ENCODE peak calls at places on chromosomes 2 and 18, in four cellular contexts. O is fibroblast of lung, H is mammary epithelial cell, Z is neuronal stem cell. Y is an unnamed sample.
A peak's percentile ranks its signal among the peaks of the same experiment; 100 is the strongest.

GRCh38 chr2:178315488-178315948 is 121.2 kb downstream of the OSBPL6 start:
- DNase-seq in O (no peak), H (no peak), Z (no peak), Y (no peak)

GRCh38 chr2:119117891-119118882 is 40.4 kb downstream of the C1QL2 start:
- DNase-seq in O (no peak), H (no peak), Z (no peak), Y (no peak)

GRCh38 chr2:96953611-96954489 is 32.5 kb downstream of the FAM178B start:
- DNase-seq in O (no peak), H (no peak), Z (no peak), Y (no peak)

GRCh38 chr18:47594621-47595086 is 335.8 kb downstream of the SMAD2 start:
- DNase-seq in O (no peak), H (no peak), Z (no peak), Y (no peak)

GRCh38 chr2:135022952-135023880 is 24.0 kb downstream of the MAP3K19 start:
- DNase-seq in O (no peak), H (no peak), Z (no peak), Y (no peak)

GRCh38 chr2:231745303-231746038 is 35.6 kb downstream of the PDE6D start:
- DNase-seq in O (no peak), H (no peak), Z (peak; percentile 59), Y (no peak)

GRCh38 chr2:18900691-18901113 is 311.3 kb upstream of the NT5C1B start:
- DNase-seq in O (no peak), H (no peak), Z (no peak), Y (no peak)

GRCh38 chr2:231932985-231933915 is 7.1 kb upstream of the NPPC start:
- DNase-seq in O (no peak), H (no peak), Z (no peak), Y (no peak)

GRCh38 chr2:72993147-72993546 is 75.8 kb downstream of the EMX1 start:
- DNase-seq in O (peak; percentile 7), H (no peak), Z (peak; percentile 75), Y (peak; percentile 45)

GRCh38 chr18:70294471-70295191 is 5.8 kb downstream of the SOCS6 start:
- DNase-seq in O (no peak), H (no peak), Z (no peak), Y (no peak)

GRCh38 chr18:22466608-22467390 is 49.1 kb upstream of the CTAGE1 start:
- DNase-seq in O (peak; percentile 92), H (peak; percentile 93), Z (no peak), Y (no peak)

GRCh38 chr2:212135739-212136138 is 402.9 kb downstream of the ERBB4 start:
- DNase-seq in O (peak; percentile 28), H (no peak), Z (no peak), Y (no peak)

GRCh38 chr2:241788572-241788971 is 11.9 kb downstream of the GAL3ST2 start:
- DNase-seq in O (no peak), H (peak; percentile 27), Z (no peak), Y (no peak)

GRCh38 chr2:235149736-235150135 is 197.9 kb downstream of the SH3BP4 start:
- DNase-seq in O (no peak), H (no peak), Z (no peak), Y (no peak)

GRCh38 chr2:48952071-48952604 is 196.6 kb upstream of the LHCGR start:
- DNase-seq in O (no peak), H (no peak), Z (no peak), Y (no peak)

GRCh38 chr2:598043-598802 is 79.0 kb downstream of the TMEM18 start:
- DNase-seq in O (no peak), H (no peak), Z (no peak), Y (no peak)

GRCh38 chr18:73756256-73757091 is 391.2 kb downstream of the FBXO15 start:
- DNase-seq in O (no peak), H (no peak), Z (no peak), Y (no peak)

GRCh38 chr2:27832396-27832795 is 57.8 kb downstream of the RBKS start:
- DNase-seq in O (peak; percentile 94), H (peak; percentile 57), Z (no peak), Y (no peak)

GRCh38 chr2:98504386-98505109 is 59.9 kb downstream of the INPP4A start:
- DNase-seq in O (peak; percentile 15), H (no peak), Z (no peak), Y (peak; percentile 42)

GRCh38 chr18:12015697-12016062 is 34.4 kb downstream of the IMPA2 start:
- DNase-seq in O (peak; percentile 49), H (peak; percentile 80), Z (no peak), Y (no peak)

GRCh38 chr2:156339110-156339847 is 6.8 kb upstream of the NR4A2 start:
- DNase-seq in O (no peak), H (no peak), Z (no peak), Y (no peak)

GRCh38 chr2:121748202-121748601 is 7.2 kb upstream of the TSN start:
- DNase-seq in O (peak; percentile 24), H (peak; percentile 20), Z (no peak), Y (peak; percentile 35)

GRCh38 chr2:236955675-236956618 is 129.7 kb upstream of the COPS8 start:
- DNase-seq in O (peak; percentile 47), H (no peak), Z (peak; percentile 4), Y (no peak)

GRCh38 chr2:200603972-200604371 is 18.2 kb downstream of the AOX1 start:
- DNase-seq in O (peak; percentile 80), H (peak; percentile 64), Z (no peak), Y (no peak)

GRCh38 chr2:218015831-218016521 is 13.2 kb upstream of the TNS1 start:
- DNase-seq in O (no peak), H (no peak), Z (no peak), Y (no peak)

GRCh38 chr2:54952978-54953456 is 97.2 kb downstream of the RTN4 start:
- DNase-seq in O (no peak), H (no peak), Z (no peak), Y (no peak)

GRCh38 chr2:114066186-114066747 is 176.4 kb downstream of the ACTR3 start:
- DNase-seq in O (no peak), H (no peak), Z (no peak), Y (no peak)

GRCh38 chr2:114061566-114062098 is 171.7 kb downstream of the ACTR3 start:
- DNase-seq in O (no peak), H (no peak), Z (no peak), Y (no peak)

GRCh38 chr2:114063346-114063745 is 173.5 kb downstream of the ACTR3 start:
- DNase-seq in O (no peak), H (no peak), Z (peak; percentile 11), Y (no peak)

GRCh38 chr2:114068438-114068837 is 178.5 kb downstream of the ACTR3 start:
- DNase-seq in O (no peak), H (no peak), Z (peak; percentile 24), Y (peak; percentile 31)

DNA sequence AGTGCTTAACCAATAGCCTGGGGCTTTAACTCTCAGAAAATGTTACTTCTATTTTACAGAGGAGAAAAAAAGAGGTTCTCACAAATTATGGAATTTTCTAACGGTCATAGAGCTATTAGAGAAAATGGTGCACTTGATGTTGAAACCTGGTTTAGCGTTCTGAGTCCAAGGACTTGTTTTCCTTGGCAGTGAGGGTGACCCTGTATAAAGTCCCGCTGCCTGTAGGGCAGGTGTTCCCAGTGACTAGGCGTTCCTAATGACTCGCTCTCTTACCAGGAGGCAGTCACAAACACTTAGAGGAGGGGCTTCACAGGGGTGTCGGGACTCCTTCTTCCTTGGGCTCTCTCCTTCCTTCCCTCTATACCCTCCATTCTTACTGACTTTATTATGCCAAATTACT is 175.8 kb downstream of the ACTR3 start:
- DNase-seq in O (no peak), H (no peak), Z (no peak), Y (no peak)
- H3K9ac ChIP-seq in O (no peak overlapping the region), H (no peak overlapping the region), Z (no peak overlapping the region), Y (no peak overlapping the region)

GRCh38 chr2:26246818-26247217 is 2.1 kb downstream of the HADHB start:
- DNase-seq in O (peak; percentile 59), H (peak; percentile 72), Z (no peak), Y (no peak)
- H3K9ac ChIP-seq in O (no peak overlapping the region), H (peak overlapping the region; percentile 57), Z (no peak overlapping the region), Y (no peak overlapping the region)

GRCh38 chr2:131413148-131413747 is 49.3 kb upstream of the RAB6D start:
- DNase-seq in O (peak; percentile 50), H (peak; percentile 17), Z (peak; percentile 62), Y (peak; percentile 65)
- H3K9ac ChIP-seq in O (no peak overlapping the region), H (no peak overlapping the region), Z (no peak overlapping the region), Y (no peak overlapping the region)

GRCh38 chr18:36296591-36297418 is 708 bp upstream of the FHOD3 start:
- DNase-seq in O (peak; percentile 86), H (peak; percentile 57), Z (peak; percentile 59), Y (peak; percentile 28)
- H3K9ac ChIP-seq in O (peak overlapping the region; percentile 50), H (peak overlapping the region; percentile 40), Z (peak overlapping the region; percentile 72), Y (peak overlapping the region; percentile 10)

GRCh38 chr2:161964070-161964645 is 109.9 kb downstream of the DPP4 start:
- DNase-seq in O (no peak), H (no peak), Z (no peak), Y (no peak)

GRCh38 chr2:161965994-161966393 is 108.0 kb downstream of the DPP4 start:
- DNase-seq in O (no peak), H (peak; percentile 67), Z (no peak), Y (no peak)

GRCh38 chr2:161956751-161957150 is 117.3 kb downstream of the DPP4 start:
- DNase-seq in O (no peak), H (no peak), Z (no peak), Y (no peak)

GRCh38 chr2:161961046-161961445 is 113.0 kb downstream of the DPP4 start:
- DNase-seq in O (no peak), H (no peak), Z (no peak), Y (no peak)
- H3K9ac ChIP-seq in O (no peak overlapping the region), H (no peak overlapping the region), Z (no peak overlapping the region), Y (no peak overlapping the region)

DNA sequence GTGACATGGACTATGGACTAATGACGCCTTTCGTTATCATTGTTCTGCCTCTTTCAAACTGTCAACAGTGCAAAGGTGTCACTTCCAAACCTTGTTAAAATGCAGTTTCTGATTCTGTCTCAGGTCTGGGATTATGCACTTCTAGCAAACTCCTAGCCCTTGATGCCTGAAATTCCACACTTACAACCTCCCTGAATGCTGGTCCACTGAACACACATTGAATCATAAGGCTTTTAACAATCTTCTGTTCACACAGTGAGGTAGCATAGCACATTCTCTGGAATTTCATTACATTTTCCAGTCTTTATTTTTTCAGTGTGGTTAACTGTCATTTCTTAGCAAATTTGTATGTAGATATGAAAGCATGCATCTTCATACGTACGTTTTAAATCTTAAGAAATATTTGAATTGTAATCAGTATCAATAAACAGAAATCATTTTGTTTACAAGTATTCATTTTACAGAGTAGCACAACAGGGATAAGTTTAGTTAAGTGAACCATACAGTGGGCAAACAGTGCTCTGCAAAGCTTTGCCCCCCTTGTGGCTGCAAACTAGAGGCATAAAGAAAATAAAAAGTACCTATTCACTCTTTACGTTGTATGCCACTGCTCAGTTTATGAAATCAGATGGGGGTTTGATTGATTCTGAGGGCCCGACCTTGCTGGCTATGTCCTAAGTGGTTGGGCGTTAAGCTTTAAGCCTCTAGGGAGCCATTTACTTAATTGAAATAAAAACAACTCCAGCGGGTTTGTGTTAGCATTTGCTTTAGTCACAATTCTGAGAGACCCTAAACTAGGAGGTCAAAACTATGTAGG is 250.8 kb downstream of the LRRTM1 start:
- DNase-seq in O (no peak), H (no peak), Z (no peak), Y (no peak)
- H3K9ac ChIP-seq in O (no peak overlapping the region), H (no peak overlapping the region), Z (no peak overlapping the region), Y (no peak overlapping the region)

DNA sequence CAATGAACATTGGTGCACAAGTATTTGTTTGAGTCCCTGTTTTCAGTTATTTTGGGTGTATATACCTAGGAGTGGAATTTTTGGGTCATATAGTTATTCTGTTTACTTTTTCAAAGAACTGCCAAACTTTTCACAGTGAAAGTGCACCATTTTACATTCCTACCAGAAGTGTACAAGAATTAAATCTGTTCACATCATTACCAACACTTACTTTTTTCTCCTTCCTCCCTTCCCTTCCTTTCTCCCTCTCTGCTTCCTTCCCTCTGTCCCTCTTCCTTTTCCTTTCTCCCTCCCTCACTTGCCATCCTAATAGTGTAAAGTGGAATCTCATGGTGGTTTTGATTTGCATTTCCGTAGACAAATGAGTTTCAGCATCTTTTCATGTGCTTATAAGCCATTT is 11.9 kb downstream of the ADNP2 start:
- DNase-seq in O (no peak), H (no peak), Z (no peak), Y (no peak)
- H3K9ac ChIP-seq in O (no peak overlapping the region), H (no peak overlapping the region), Z (no peak overlapping the region), Y (no peak overlapping the region)

Y was measured in MM.1S.